ENCODE peak calls at places on chromosomes 7 and 10, in nine cellular contexts. R is suprapubic skin, N is epithelial cell of esophagus, Y is BE2C, G is heart right ventricle, J is CD14-positive monocyte, I is MM.1S, A is mammary epithelial cell, Q is Calu3. W is an unnamed sample.

GRCh38 chr7:101557978-101558741 is 70.9 kb downstream of the MYL10 start:
- DNase-seq in N (no peak), J (no peak), A (no peak), G (no peak), Y (no peak), R (peak), Q (no peak), I (no peak), W (no peak)

GRCh38 chr7:48173983-48174382 is 2.7 kb downstream of the ABCA13 start:
- DNase-seq in Q (no peak), N (peak), G (no peak), A (peak), I (no peak), R (no peak), J (no peak), Y (no peak), W (no peak)

GRCh38 chr7:50832744-50833143 is 50.0 kb upstream of the GRB10 start:
- DNase-seq in I (no peak), G (no peak), A (peak), Q (peak), J (no peak), N (peak), R (no peak), Y (no peak), W (peak)

GRCh38 chr7:192701-193536 is 548 bp downstream of the FAM20C start:
- DNase-seq in Y (no peak), N (peak), J (no peak), G (no peak), Q (peak), R (no peak), A (no peak), I (no peak), W (no peak)

GRCh38 chr7:43869898-43870240 is 552 bp upstream of the MRPS24 start:
- DNase-seq in N (peak), R (no peak), A (peak), I (no peak), Y (no peak), G (peak), Q (peak), J (peak), W (peak)

GRCh38 chr7:131843862-131844261 is 287.4 kb upstream of the PODXL start:
- DNase-seq in G (peak), Y (peak), J (no peak), Q (peak), R (no peak), A (peak), I (no peak), N (no peak), W (no peak)

GRCh38 chr7:129553861-129554530 is 51.7 kb downstream of the SMKR1 start:
- DNase-seq in I (no peak), J (no peak), A (no peak), N (peak), Y (peak), R (no peak), G (no peak), Q (no peak), W (peak)

GRCh38 chr7:98097042-98097645 is 9.5 kb upstream of the LMTK2 start:
- DNase-seq in I (no peak), R (no peak), G (no peak), J (no peak), N (peak), Q (no peak), Y (no peak), A (peak), W (no peak)

GRCh38 chr10:61623101-61623500 is 39.6 kb upstream of the CABCOCO1 start:
- DNase-seq in A (no peak), N (no peak), Q (no peak), I (no peak), R (no peak), Y (no peak), G (no peak), J (no peak), W (no peak)

GRCh38 chr10:92430103-92430502 is 139.1 kb downstream of the MARCHF5 start:
- DNase-seq in N (no peak), G (no peak), J (no peak), A (no peak), Q (no peak), I (no peak), Y (no peak), R (no peak), W (no peak)

GRCh38 chr10:28250782-28251181 is 52.1 kb downstream of the MPP7 start:
- DNase-seq in G (no peak), Q (no peak), R (no peak), N (peak), Y (no peak), A (peak), I (peak), J (no peak), W (peak)
- TF ChIP-seq CTCF in G (peak), Q (peak), R (no peak), N (peak), Y (peak), A (peak), I (peak), J (peak), W (peak)

GRCh38 chr7:45872116-45873034 is 507 bp downstream of the CCDC201 start:
- DNase-seq in Q (peak), J (no peak), N (peak), A (no peak), Y (peak), G (no peak), I (peak), R (no peak), W (no peak)
- TF ChIP-seq CTCF in Q (peak), J (peak), N (peak), A (peak), Y (peak), G (peak), I (peak), R (no peak), W (peak)

DNA sequence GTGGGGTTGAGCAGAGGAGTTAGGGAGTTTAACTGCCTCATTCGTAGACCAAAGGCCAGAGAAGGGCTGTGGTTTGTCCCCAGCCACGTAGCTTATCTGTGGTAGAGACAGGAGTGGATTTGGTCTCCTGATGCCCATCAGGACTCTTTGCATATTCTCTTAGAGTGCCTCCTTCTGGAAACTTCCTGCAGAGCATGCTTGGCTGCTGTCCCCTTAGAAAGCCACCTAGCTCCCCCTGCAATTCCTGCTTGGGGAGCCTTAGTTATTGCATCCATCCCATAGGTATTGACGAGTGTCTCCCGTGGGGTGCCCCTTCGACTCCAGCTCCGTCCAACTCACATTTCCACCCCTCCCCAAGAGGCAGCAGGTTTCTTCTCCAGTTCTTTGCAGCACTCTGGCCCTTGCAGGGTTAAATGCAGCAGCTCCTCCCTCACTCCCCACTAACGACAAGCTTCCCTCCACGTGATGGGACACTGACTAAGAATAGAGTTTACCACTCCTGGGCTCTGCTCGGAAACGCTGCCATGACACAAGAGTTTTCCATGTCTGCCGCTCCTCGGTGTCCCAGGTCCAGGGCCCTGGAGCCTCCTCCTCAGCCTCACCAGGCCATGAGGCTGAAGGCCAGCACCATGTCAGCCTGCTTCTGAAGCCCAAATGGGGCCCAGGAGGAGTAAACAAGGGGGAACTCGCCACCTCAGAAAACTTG is 147.8 kb upstream of the UNC5B start:
- DNase-seq in Y (no peak), N (no peak), G (peak), A (no peak), J (no peak), I (no peak), R (no peak), Q (no peak), W (no peak)
- TF ChIP-seq CTCF in Y (peak), N (no peak), G (peak), A (no peak), J (no peak), I (peak), R (no peak), Q (no peak), W (no peak)

GRCh38 chr10:126135177-126135576 is 238.8 kb downstream of the FANK1 start:
- DNase-seq in Q (no peak), G (no peak), N (peak), Y (peak), J (no peak), A (no peak), I (no peak), R (no peak), W (no peak)
- TF ChIP-seq CTCF in Q (no peak), G (no peak), N (no peak), Y (peak), J (no peak), A (no peak), I (no peak), R (no peak), W (peak)

W was measured in astrocyte of the cerebellum.